ENCODE peak calls at places on chromosomes 12 and 14, in seven cellular contexts. E is COR-L47; C is cardiac muscle cell; R is activated T-helper 1 cell treated with anti-CD3 and anti-CD28 coated beads, Interleukin-2, amount 50 U/mL, for 16 hours; S is fibroblast of pulmonary artery; B is IMR-90; K is neural progenitor cell. H is an unnamed sample.

GRCh38 chr14:45125754-45126153 is 8.5 kb downstream of the FKBP3 start:
- DNase-seq in E (no peak), C (no peak), R (no peak), S (no peak), B (no peak), K (no peak), H (no peak)

GRCh38 chr14:68824517-68825347 is 31.9 kb upstream of the ZFP36L1 start:
- DNase-seq in E (peak), C (peak), R (no peak), S (peak), B (peak), K (peak), H (peak)

GRCh38 chr12:126457776-126458175 is 1392.5 kb downstream of the AACS start:
- DNase-seq in E (no peak), C (no peak), R (no peak), S (no peak), B (no peak), K (no peak), H (no peak)

GRCh38 chr14:77183896-77184295 is 2.3 kb downstream of the TMEM63C start:
- DNase-seq in E (no peak), C (no peak), R (no peak), S (no peak), B (no peak), K (no peak), H (no peak)

GRCh38 chr12:63864456-63864709 is 19.9 kb downstream of the SRGAP1 start:
- DNase-seq in E (no peak), C (no peak), R (no peak), S (no peak), B (no peak), K (no peak), H (no peak)

GRCh38 chr12:80053048-80053790 is 46.1 kb upstream of the OTOGL start:
- DNase-seq in E (no peak), C (no peak), R (no peak), S (peak), B (peak), K (no peak), H (peak)

GRCh38 chr14:80223696-80224465 is 12.6 kb upstream of the DIO2 start:
- DNase-seq in E (no peak), C (no peak), R (no peak), S (no peak), B (no peak), K (no peak), H (no peak)

GRCh38 chr14:68592948-68593347 is 199.9 kb downstream of the ZFP36L1 start:
- DNase-seq in E (no peak), C (no peak), R (no peak), S (no peak), B (no peak), K (no peak), H (peak)

GRCh38 chr12:124433906-124434305 is 133.5 kb downstream of the NCOR2 start:
- DNase-seq in E (no peak), C (no peak), R (no peak), S (no peak), B (no peak), K (peak), H (no peak)

GRCh38 chr14:73610692-73611091 is 1.6 kb upstream of the ACOT6 start:
- DNase-seq in E (no peak), C (peak), R (no peak), S (peak), B (peak), K (peak), H (no peak)

GRCh38 chr12:106773286-106773685 is 1.2 kb upstream of the RIC8B start:
- DNase-seq in E (no peak), C (no peak), R (no peak), S (no peak), B (no peak), K (no peak), H (no peak)

GRCh38 chr12:78863482-78864427 is 819 bp upstream of the SYT1 start:
- DNase-seq in E (peak), C (peak), R (no peak), S (peak), B (peak), K (peak), H (no peak)

GRCh38 chr12:10634427-10634826 is 21.0 kb upstream of the MAGOHB start:
- DNase-seq in E (no peak), C (no peak), R (no peak), S (no peak), B (peak), K (no peak), H (no peak)

GRCh38 chr12:25775968-25776367 is 182.5 kb upstream of the RASSF8 start:
- DNase-seq in E (no peak), C (no peak), R (no peak), S (no peak), B (peak), K (no peak), H (no peak)

GRCh38 chr14:104931323-104931770 is 6.7 kb downstream of the PLD4 start:
- DNase-seq in E (no peak), C (no peak), R (no peak), S (no peak), B (no peak), K (no peak), H (no peak)

GRCh38 chr12:65715976-65716375 is 108.3 kb upstream of the HMGA2 start:
- DNase-seq in E (no peak), C (peak), R (no peak), S (no peak), B (no peak), K (no peak), H (no peak)

GRCh38 chr12:85632390-85632789 is 203.8 kb downstream of the RASSF9 start:
- DNase-seq in E (no peak), C (no peak), R (no peak), S (peak), B (peak), K (no peak), H (no peak)